ENCODE peak calls at places on chromosomes 6 and 20, in ten cellular contexts. N is body of pancreas, C is upper lobe of left lung, V is K562, L is IMR-90, A is heart left ventricle, T is tibial nerve, R is HCT116, M is A549, D is esophagus squamous epithelium. U is an unnamed sample.

GRCh38 chr6:12313992-12314589 is 23.9 kb downstream of the EDN1 start:
- DNase-seq in N (peak; percentile 86), C (peak; percentile 43), V (no peak), L (peak; percentile 35), A (no peak), T (no peak), R (peak; percentile 59), M (peak; percentile 95), D (no peak), U (peak; percentile 5)

GRCh38 chr20:62344782-62345181 is 22.3 kb downstream of the LAMA5 start:
- DNase-seq in N (no peak), C (no peak), V (no peak), L (peak; percentile 91), A (peak; percentile 17), T (no peak), R (no peak), M (no peak), D (no peak), U (peak; percentile 59)

GRCh38 chr6:32178547-32179440 is 589 bp downstream of the RNF5 start:
- DNase-seq in N (no peak), C (no peak), V (peak; percentile 50), L (no peak), A (no peak), T (no peak), R (no peak), M (no peak), D (no peak), U (no peak)

GRCh38 chr6:152904678-152905077 is 78.2 kb downstream of the FBXO5 start:
- DNase-seq in N (no peak), C (no peak), V (no peak), L (no peak), A (no peak), T (no peak), R (no peak), M (no peak), D (no peak), U (no peak)

GRCh38 chr6:113909224-113909856 is 52.2 kb downstream of the MARCKS start:
- DNase-seq in N (peak; percentile 4), C (no peak), V (peak; percentile 49), L (peak; percentile 79), A (no peak), T (no peak), R (peak; percentile 36), M (peak; percentile 47), D (no peak), U (no peak)

GRCh38 chr6:158467923-158468322 is 92.0 kb upstream of the TMEM181 start:
- DNase-seq in N (peak; percentile 10), C (no peak), V (no peak), L (no peak), A (no peak), T (no peak), R (no peak), M (no peak), D (no peak), U (no peak)

GRCh38 chr6:107676002-107676401 is 148.1 kb downstream of the SCML4 start:
- DNase-seq in N (no peak), C (no peak), V (no peak), L (no peak), A (no peak), T (no peak), R (no peak), M (no peak), D (no peak), U (no peak)

GRCh38 chr20:37657924-37658800 is 35.7 kb upstream of the CTNNBL1 start:
- DNase-seq in N (no peak), C (no peak), V (no peak), L (no peak), A (no peak), T (no peak), R (no peak), M (no peak), D (no peak), U (no peak)

GRCh38 chr6:142845624-142846458 is 99.1 kb downstream of the HIVEP2 start:
- DNase-seq in N (peak; percentile 82), C (peak; percentile 76), V (no peak), L (peak; percentile 70), A (peak; percentile 95), T (peak; percentile 50), R (peak; percentile 74), M (peak; percentile 76), D (no peak), U (peak; percentile 95)

GRCh38 chr6:27667651-27668441 is 194.9 kb upstream of the ZNF184 start:
- DNase-seq in N (no peak), C (no peak), V (no peak), L (no peak), A (no peak), T (no peak), R (no peak), M (peak; percentile 36), D (no peak), U (no peak)

GRCh38 chr6:3363296-3364025 is 93.4 kb downstream of the SLC22A23 start:
- DNase-seq in N (peak; percentile 97), C (peak; percentile 92), V (peak; percentile 49), L (no peak), A (no peak), T (no peak), R (peak; percentile 68), M (no peak), D (no peak), U (peak; percentile 90)

DNA sequence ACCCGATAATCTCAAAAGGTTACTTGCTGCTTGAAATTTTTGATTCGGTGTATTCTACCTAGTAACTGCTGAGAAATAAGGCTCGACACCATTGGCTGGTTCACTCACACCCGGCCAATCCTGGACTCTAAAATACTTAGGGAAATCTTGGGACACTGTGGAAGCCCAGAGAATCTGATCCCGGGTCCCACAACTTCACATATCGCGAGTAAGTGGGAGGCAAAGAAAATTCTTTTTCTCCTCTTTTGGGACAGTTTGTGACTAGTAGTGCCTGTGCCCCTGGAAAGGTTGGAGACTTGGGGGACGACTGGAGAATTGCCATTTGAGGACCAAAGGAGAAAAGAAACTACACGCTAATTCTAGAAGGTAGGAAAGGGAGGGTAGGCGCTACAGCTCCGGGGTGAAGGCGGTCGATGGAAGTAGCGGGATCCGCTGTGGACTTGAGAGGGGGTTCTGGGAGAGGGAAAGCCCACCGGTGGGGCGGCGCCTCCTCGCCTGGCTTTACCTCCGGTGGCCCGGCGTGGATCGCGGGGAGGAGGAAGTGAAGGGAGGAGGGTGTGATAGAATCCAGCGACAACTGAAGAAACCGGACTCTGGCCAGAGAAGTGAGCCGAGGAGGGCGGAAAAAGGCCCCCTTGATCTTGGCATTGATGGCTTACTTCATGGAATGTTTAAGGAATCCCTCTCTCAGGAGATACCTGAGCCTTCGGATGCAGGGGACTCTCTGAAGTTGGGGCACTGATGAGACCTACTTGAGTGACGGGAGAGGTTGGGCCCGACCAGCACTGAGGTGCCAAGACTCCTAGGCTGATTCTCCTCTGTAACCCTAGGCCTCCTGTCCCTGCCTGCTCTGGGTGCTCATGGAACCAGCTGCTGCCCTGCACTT is 18.8 kb upstream of the BTN3A3 start:
- DNase-seq in N (peak; percentile 84), C (peak; percentile 81), V (peak; percentile 92), L (peak; percentile 92), A (peak; percentile 71), T (peak; percentile 47), R (peak; percentile 86), M (peak; percentile 84), D (no peak), U (peak; percentile 74)
- TF ChIP-seq POLR2A in N (no peak), C (peak; percentile 36), V (peak; percentile 67), L (no peak), A (peak; percentile 50), T (peak; percentile 68), R (peak; percentile 74), M (no peak), D (no peak), U (peak; percentile 73)

GRCh38 chr6:42046491-42047219 is 3.7 kb upstream of the TAF8 start:
- DNase-seq in N (no peak), C (no peak), V (peak; percentile 52), L (peak; percentile 65), A (no peak), T (no peak), R (no peak), M (no peak), D (no peak), U (no peak)
- H3K27ac ChIP-seq in N (peak overlapping the region; percentile 84), C (peak overlapping the region; percentile 90), V (no peak overlapping the region), L (no peak overlapping the region), A (peak overlapping the region; percentile 90), T (peak overlapping the region; percentile 92), R (no peak overlapping the region), M (peak overlapping the region; percentile 88), D (peak overlapping the region; percentile 94), U (peak overlapping the region; percentile 80)

DNA sequence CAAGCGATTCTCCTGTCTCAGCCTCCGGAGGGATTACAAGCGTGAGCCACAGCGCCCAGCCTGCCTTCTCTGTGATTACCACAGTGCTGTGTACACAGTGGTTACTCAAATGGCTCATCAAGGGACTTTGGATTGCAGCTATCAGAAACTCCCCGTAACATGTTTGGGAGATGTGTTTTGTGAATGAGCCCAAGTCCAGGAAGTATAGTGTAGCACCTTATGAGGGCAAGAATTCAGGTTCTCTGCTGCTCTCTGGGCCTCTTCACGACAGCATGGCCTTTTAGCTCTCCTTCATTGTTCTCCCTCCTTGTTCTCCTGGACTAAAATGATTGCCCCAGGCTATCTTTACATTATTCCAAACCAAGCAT is 34.1 kb upstream of the RPL7L1 start:
- DNase-seq in N (no peak), C (no peak), V (no peak), L (no peak), A (no peak), T (no peak), R (no peak), M (no peak), D (no peak), U (no peak)
- TF ChIP-seq POLR2A in N (no peak), C (no peak), V (no peak), L (no peak), A (no peak), T (no peak), R (no peak), M (no peak), D (no peak), U (no peak)

GRCh38 chr20:17835240-17835940 is 133.2 kb downstream of the SNX5 start:
- DNase-seq in N (peak; percentile 43), C (no peak), V (no peak), L (peak; percentile 86), A (peak; percentile 74), T (peak; percentile 26), R (peak; percentile 55), M (peak; percentile 72), D (no peak), U (no peak)

GRCh38 chr20:17833036-17833674 is 133.4 kb downstream of the BANF2 start:
- DNase-seq in N (no peak), C (no peak), V (no peak), L (peak; percentile 37), A (no peak), T (no peak), R (no peak), M (no peak), D (no peak), U (no peak)

GRCh38 chr20:17835941-17836861 is 132.4 kb downstream of the SNX5 start:
- DNase-seq in N (peak; percentile 74), C (no peak), V (no peak), L (peak; percentile 87), A (peak; percentile 91), T (peak; percentile 39), R (no peak), M (peak; percentile 21), D (no peak), U (no peak)

GRCh38 chr20:17837179-17837578 is 131.4 kb downstream of the SNX5 start:
- DNase-seq in N (no peak), C (no peak), V (no peak), L (no peak), A (no peak), T (no peak), R (no peak), M (no peak), D (no peak), U (no peak)

DNA sequence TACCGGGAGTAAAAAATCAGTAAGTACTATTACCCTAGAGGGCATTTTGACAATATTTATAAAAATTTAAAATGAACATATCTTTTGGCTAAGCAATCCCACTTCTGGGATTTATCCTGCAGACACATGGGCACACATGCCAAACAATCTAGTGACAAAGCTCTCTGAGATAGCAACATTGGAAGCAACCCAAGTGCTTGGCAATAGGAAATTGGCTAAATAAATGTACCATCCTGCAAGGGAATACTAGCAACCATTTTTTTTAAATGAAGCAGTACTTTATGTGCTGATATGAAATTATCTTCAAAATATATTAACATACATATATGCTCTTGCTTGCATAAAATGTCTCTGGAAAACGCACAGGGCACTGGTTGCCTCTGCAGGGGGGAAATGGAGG is 133.8 kb downstream of the SNX5 start:
- DNase-seq in N (peak; percentile 47), C (no peak), V (no peak), L (no peak), A (no peak), T (no peak), R (no peak), M (no peak), D (no peak), U (no peak)
- H3K27ac ChIP-seq in N (no peak overlapping the region), C (no peak overlapping the region), V (no peak overlapping the region), L (peak overlapping the region; percentile 35), A (no peak overlapping the region), T (no peak overlapping the region), R (peak overlapping the region; percentile 49), M (peak overlapping the region; percentile 77), D (no peak overlapping the region), U (no peak overlapping the region)